ENCODE peak calls at places on chromosomes 16 and 17, in ten cellular contexts. M, A, Z, E, C, H, J, V, B and Y are unnamed samples.

GRCh38 chr17:43779145-43780125 is 658 bp upstream of the DUSP3 start:
- DNase-seq in M (no peak), A (no peak), Z (peak), E (no peak), C (peak), H (no peak), J (no peak), V (no peak), B (no peak), Y (peak)

GRCh38 chr17:31820691-31821435 is 38.2 kb downstream of the COPRS start:
- DNase-seq in M (no peak), A (no peak), Z (no peak), E (no peak), C (no peak), H (no peak), J (no peak), V (no peak), B (no peak), Y (no peak)

GRCh38 chr16:1998360-1998835 is 8.6 kb downstream of the SYNGR3 start:
- DNase-seq in M (no peak), A (no peak), Z (no peak), E (no peak), C (no peak), H (no peak), J (no peak), V (no peak), B (no peak), Y (no peak)

GRCh38 chr17:9669551-9670008 is 24.3 kb downstream of the USP43 start:
- DNase-seq in M (no peak), A (no peak), Z (no peak), E (no peak), C (no peak), H (no peak), J (no peak), V (no peak), B (no peak), Y (no peak)

GRCh38 chr17:82325286-82326180 is 8.0 kb downstream of the SECTM1 start:
- DNase-seq in M (no peak), A (no peak), Z (no peak), E (no peak), C (no peak), H (no peak), J (no peak), V (no peak), B (no peak), Y (no peak)

GRCh38 chr16:7921360-7921759 is 588.7 kb downstream of the RBFOX1 start:
- DNase-seq in M (no peak), A (no peak), Z (no peak), E (no peak), C (no peak), H (no peak), J (no peak), V (no peak), B (no peak), Y (no peak)

GRCh38 chr16:2449118-2449517 is 10.8 kb upstream of the TEDC2 start:
- DNase-seq in M (no peak), A (no peak), Z (no peak), E (no peak), C (no peak), H (no peak), J (no peak), V (no peak), B (no peak), Y (no peak)

GRCh38 chr16:74652249-74652648 is 14.4 kb downstream of the RFWD3 start:
- DNase-seq in M (no peak), A (no peak), Z (no peak), E (no peak), C (no peak), H (no peak), J (no peak), V (no peak), B (no peak), Y (no peak)

GRCh38 chr16:53768593-53768992 is 64.6 kb downstream of the FTO start:
- DNase-seq in M (no peak), A (no peak), Z (no peak), E (no peak), C (no peak), H (peak), J (no peak), V (no peak), B (no peak), Y (no peak)

GRCh38 chr16:84484579-84485254 is 19.7 kb downstream of the MEAK7 start:
- DNase-seq in M (no peak), A (no peak), Z (peak), E (peak), C (no peak), H (no peak), J (peak), V (no peak), B (peak), Y (no peak)

GRCh38 chr17:35825206-35825605 is 15.9 kb downstream of the TAF15 start:
- DNase-seq in M (no peak), A (no peak), Z (no peak), E (no peak), C (no peak), H (no peak), J (no peak), V (no peak), B (no peak), Y (no peak)

GRCh38 chr17:63458478-63458877 is 12.4 kb upstream of the CYB561 start:
- DNase-seq in M (no peak), A (no peak), Z (no peak), E (no peak), C (no peak), H (no peak), J (no peak), V (no peak), B (no peak), Y (no peak)

GRCh38 chr17:8056232-8056975 is 17.5 kb downstream of the ALOX15B start:
- DNase-seq in M (no peak), A (no peak), Z (no peak), E (peak), C (no peak), H (no peak), J (no peak), V (no peak), B (peak), Y (no peak)

GRCh38 chr17:74748279-74748528 is 224 bp upstream of the NHERF1 start:
- DNase-seq in M (no peak), A (no peak), Z (no peak), E (no peak), C (no peak), H (no peak), J (no peak), V (no peak), B (no peak), Y (no peak)

GRCh38 chr17:77723909-77724875 is 234.3 kb upstream of the TNRC6C start:
- DNase-seq in M (no peak), A (no peak), Z (no peak), E (no peak), C (no peak), H (no peak), J (no peak), V (no peak), B (no peak), Y (no peak)

GRCh38 chr16:89540557-89540956 is 19.9 kb upstream of the RPL13 start:
- DNase-seq in M (no peak), A (no peak), Z (no peak), E (no peak), C (no peak), H (no peak), J (no peak), V (no peak), B (no peak), Y (no peak)

GRCh38 chr17:42775534-42776098 is 2.4 kb downstream of the VPS25 start:
- DNase-seq in M (no peak), A (no peak), Z (no peak), E (no peak), C (no peak), H (no peak), J (no peak), V (no peak), B (no peak), Y (no peak)

GRCh38 chr16:73054131-73054496 is 6.2 kb upstream of the ZFHX3 start:
- DNase-seq in M (no peak), A (no peak), Z (no peak), E (no peak), C (no peak), H (no peak), J (no peak), V (no peak), B (no peak), Y (no peak)

GRCh38 chr17:81961087-81961514 is at the start of gene NOTUM:
- DNase-seq in M (no peak), A (no peak), Z (no peak), E (peak), C (peak), H (no peak), J (no peak), V (no peak), B (no peak), Y (no peak)

GRCh38 chr16:89031715-89032659 is 55.0 kb upstream of the CBFA2T3 start:
- DNase-seq in M (no peak), A (no peak), Z (no peak), E (peak), C (no peak), H (no peak), J (no peak), V (peak), B (peak), Y (no peak)

GRCh38 chr17:16484445-16485169 is 7.4 kb downstream of the LRRC75A start:
- DNase-seq in M (no peak), A (no peak), Z (no peak), E (no peak), C (no peak), H (no peak), J (no peak), V (no peak), B (no peak), Y (no peak)

GRCh38 chr16:60902114-60902513 is 1134.1 kb downstream of the CDH8 start:
- DNase-seq in M (no peak), A (no peak), Z (no peak), E (no peak), C (no peak), H (no peak), J (no peak), V (no peak), B (no peak), Y (no peak)